ENCODE peak calls at places on chromosomes 5 and 9, in five cellular contexts. P is SJSA1, V is hippocampal formation, O is 8988T, U is H54. G is an unnamed sample.

GRCh38 chr9:133873006-133873780 is 118.9 kb downstream of the VAV2 start:
- DNase-seq in V (no peak), P (no peak), U (no peak), O (no peak), G (no peak)

GRCh38 chr5:43007911-43008368 is 32.2 kb downstream of the ANXA2R start:
- DNase-seq in O (no peak), P (peak; percentile 96), U (peak; percentile 48), V (no peak), G (peak; percentile 85)

GRCh38 chr9:71709384-71709783 is 58.9 kb downstream of the CEMIP2 start:
- DNase-seq in V (no peak), O (no peak), U (no peak), P (no peak), G (no peak)

GRCh38 chr5:56088967-56089829 is 94.4 kb upstream of the IL6ST start:
- DNase-seq in V (no peak), P (peak; percentile 28), O (no peak), U (peak; percentile 31), G (no peak)

GRCh38 chr9:70883056-70883455 is 238.4 kb downstream of the TRPM3 start:
- DNase-seq in V (no peak), O (no peak), P (no peak), U (peak; percentile 45), G (no peak)

GRCh38 chr5:93584531-93585053 is 1.6 kb downstream of the NR2F1 start:
- DNase-seq in P (no peak), U (no peak), O (peak; percentile 57), V (no peak), G (no peak)

GRCh38 chr5:45694255-45694834 is 1.8 kb downstream of the HCN1 start:
- DNase-seq in V (no peak), P (no peak), O (no peak), U (no peak), G (no peak)

GRCh38 chr5:181064987-181065386 is 24.9 kb downstream of the BTNL9 start:
- DNase-seq in P (no peak), V (no peak), O (no peak), U (no peak), G (no peak)

GRCh38 chr9:121671612-121672155 is 20.2 kb downstream of the DAB2IP start:
- DNase-seq in P (no peak), U (no peak), O (no peak), V (no peak), G (no peak)

GRCh38 chr5:79507251-79508205 is 6.4 kb downstream of the HOMER1 start:
- DNase-seq in U (no peak), O (no peak), P (no peak), V (no peak), G (no peak)

GRCh38 chr5:14476791-14477435 is 104.7 kb upstream of the OTULINL start:
- DNase-seq in V (no peak), P (peak; percentile 28), U (peak; percentile 60), O (no peak), G (no peak)

GRCh38 chr5:35853652-35854051 is 3.0 kb upstream of the IL7R start:
- DNase-seq in V (no peak), P (no peak), U (no peak), O (no peak), G (no peak)

GRCh38 chr5:98308231-98308630 is 465.2 kb upstream of the RGMB start:
- DNase-seq in O (no peak), V (no peak), P (no peak), U (no peak), G (no peak)

GRCh38 chr5:102867999-102868662 is 113.0 kb downstream of the PAM start:
- DNase-seq in V (no peak), P (peak; percentile 51), U (no peak), O (no peak), G (no peak)

GRCh38 chr5:50359187-50359586 is 81.9 kb downstream of the EMB start:
- DNase-seq in P (no peak), O (no peak), V (no peak), U (no peak), G (no peak)

GRCh38 chr9:137114613-137115393 is at the start of gene DPP7:
- DNase-seq in O (peak; percentile 97), U (peak; percentile 96), V (peak; percentile 51), P (no peak), G (peak; percentile 16)

GRCh38 chr5:100424017-100424416 is 111.2 kb upstream of the FAM174A start:
- DNase-seq in O (no peak), V (no peak), U (no peak), P (peak; percentile 10), G (no peak)

GRCh38 chr9:138112090-138112748 is 234.6 kb downstream of the CACNA1B start:
- DNase-seq in P (no peak), O (peak; percentile 18), V (no peak), U (no peak), G (no peak)

GRCh38 chr9:87540444-87541105 is 42.9 kb downstream of the DAPK1 start:
- DNase-seq in U (no peak), O (no peak), V (no peak), P (no peak), G (no peak)

GRCh38 chr9:16928179-16928945 is 57.9 kb upstream of the BNC2 start:
- DNase-seq in U (peak; percentile 57), O (no peak), V (no peak), P (no peak), G (no peak)

GRCh38 chr9:128588581-128589233 is 36.3 kb downstream of the SPTAN1 start:
- DNase-seq in O (no peak), P (no peak), V (peak; percentile 14), U (no peak), G (no peak)

GRCh38 chr5:178535299-178536175 is 54.7 kb downstream of the COL23A1 start:
- DNase-seq in P (no peak), V (peak; percentile 11), O (no peak), U (no peak), G (no peak)

GRCh38 chr9:86096382-86096781 is 3.0 kb downstream of the GOLM1 start:
- DNase-seq in P (no peak), U (no peak), O (no peak), V (no peak), G (no peak)

GRCh38 chr5:67530609-67531255 is 334.1 kb upstream of the CD180 start:
- DNase-seq in V (no peak), U (no peak), O (no peak), P (no peak), G (peak; percentile 50)

GRCh38 chr9:85182381-85182780 is 512.9 kb downstream of the NTRK2 start:
- DNase-seq in O (no peak), P (no peak), U (no peak), V (no peak), G (no peak)

GRCh38 chr9:128421474-128422010 is 885 bp downstream of the CERCAM start:
- DNase-seq in U (no peak), V (no peak), P (peak; percentile 25), O (no peak), G (no peak)

GRCh38 chr9:93039976-93040375 is 18.5 kb upstream of the SUSD3 start:
- DNase-seq in V (no peak), O (no peak), P (no peak), U (no peak), G (no peak)